ENCODE peak calls at places on chromosomes 4 and X, in five cellular contexts. Z is mesenchymal stem cell, P is neuronal stem cell, D is mesendoderm, E is IMR-90. X is an unnamed sample.

GRCh38 chr4:146472404-146472803 is 49.3 kb downstream of the SLC10A7 start:
- DNase-seq in P (no peak), Z (no peak), E (no peak), D (peak; percentile 48), X (no peak)

GRCh38 chrX:39724544-39724943 is 373.2 kb downstream of the BCOR start:
- DNase-seq in D (no peak), Z (no peak), E (no peak), P (no peak), X (no peak)

GRCh38 chr4:156766846-156767245 is 204.8 kb downstream of the PDGFC start:
- DNase-seq in Z (no peak), P (no peak), E (peak; percentile 60), D (no peak), X (no peak)

GRCh38 chr4:80362578-80363181 is 27.1 kb downstream of the CFAP299 start:
- DNase-seq in Z (peak; percentile 35), E (peak; percentile 51), P (peak; percentile 41), D (peak; percentile 60), X (peak; percentile 32)

GRCh38 chr4:151117371-151117962 is 18.0 kb downstream of the RPS3A start:
- DNase-seq in E (peak; percentile 69), D (peak; percentile 81), P (peak; percentile 63), Z (peak; percentile 78), X (peak; percentile 64)

GRCh38 chr4:147981305-147981704 is 249.4 kb downstream of the ARHGAP10 start:
- DNase-seq in E (peak; percentile 83), D (no peak), P (no peak), Z (no peak), X (no peak)

GRCh38 chr4:116389139-116389538 is 696.2 kb downstream of the TRAM1L1 start:
- DNase-seq in Z (no peak), P (no peak), E (no peak), D (no peak), X (no peak)

GRCh38 chr4:40629401-40630334 is at the start of gene RBM47:
- DNase-seq in D (peak; percentile 92), P (peak; percentile 54), E (peak; percentile 40), Z (peak; percentile 73), X (peak; percentile 92)

GRCh38 chr4:124483043-124483906 is 229.3 kb downstream of the ANKRD50 start:
- DNase-seq in Z (peak; percentile 66), E (peak; percentile 21), P (peak; percentile 58), D (peak; percentile 94), X (peak; percentile 95)

GRCh38 chrX:9312922-9313867 is 151.7 kb upstream of the TBL1X start:
- DNase-seq in Z (no peak), P (no peak), D (peak; percentile 38), E (no peak), X (peak; percentile 58)

GRCh38 chr4:25180524-25181131 is 20.4 kb upstream of the SEPSECS start:
- DNase-seq in P (peak; percentile 21), D (peak; percentile 74), E (peak; percentile 46), Z (peak; percentile 44), X (no peak)

GRCh38 chr4:152666946-152667345 is 12.9 kb downstream of the TMEM154 start:
- DNase-seq in E (no peak), P (no peak), D (no peak), Z (no peak), X (no peak)

GRCh38 chrX:136192839-136193414 is 45.6 kb downstream of the FHL1 start:
- DNase-seq in Z (no peak), P (no peak), E (peak; percentile 68), D (no peak), X (no peak)

GRCh38 chrX:40544343-40545250 is 36.2 kb upstream of the ATP6AP2 start:
- DNase-seq in D (no peak), Z (peak; percentile 3), E (peak; percentile 25), P (no peak), X (no peak)

GRCh38 chr4:165379662-165380061 is 854 bp downstream of the CPE start:
- DNase-seq in Z (peak; percentile 43), P (no peak), E (no peak), D (peak; percentile 89), X (no peak)

GRCh38 chr4:128310266-128310697 is 22.7 kb upstream of the PGRMC2 start:
- DNase-seq in E (no peak), Z (peak; percentile 22), P (peak; percentile 11), D (peak; percentile 76), X (no peak)

GRCh38 chr4:48254381-48255072 is 15.1 kb downstream of the TEC start:
- DNase-seq in P (no peak), Z (no peak), D (no peak), E (peak; percentile 82), X (no peak)

GRCh38 chrX:72020204-72020603 is 109.6 kb downstream of the NHSL2 start:
- DNase-seq in D (no peak), P (no peak), E (no peak), Z (no peak), X (no peak)

GRCh38 chr4:159048166-159048886 is 54.6 kb upstream of the RAPGEF2 start:
- DNase-seq in P (peak; percentile 21), Z (peak; percentile 39), D (peak; percentile 62), E (peak; percentile 79), X (peak; percentile 53)

GRCh38 chrX:67607436-67607835 is 63.6 kb downstream of the AR start:
- DNase-seq in D (no peak), P (no peak), E (peak; percentile 44), Z (peak; percentile 26), X (no peak)

GRCh38 chrX:10326578-10326977 is 169.8 kb downstream of the CLCN4 start:
- DNase-seq in E (peak; percentile 43), Z (peak; percentile 58), P (no peak), D (no peak), X (no peak)

DNA sequence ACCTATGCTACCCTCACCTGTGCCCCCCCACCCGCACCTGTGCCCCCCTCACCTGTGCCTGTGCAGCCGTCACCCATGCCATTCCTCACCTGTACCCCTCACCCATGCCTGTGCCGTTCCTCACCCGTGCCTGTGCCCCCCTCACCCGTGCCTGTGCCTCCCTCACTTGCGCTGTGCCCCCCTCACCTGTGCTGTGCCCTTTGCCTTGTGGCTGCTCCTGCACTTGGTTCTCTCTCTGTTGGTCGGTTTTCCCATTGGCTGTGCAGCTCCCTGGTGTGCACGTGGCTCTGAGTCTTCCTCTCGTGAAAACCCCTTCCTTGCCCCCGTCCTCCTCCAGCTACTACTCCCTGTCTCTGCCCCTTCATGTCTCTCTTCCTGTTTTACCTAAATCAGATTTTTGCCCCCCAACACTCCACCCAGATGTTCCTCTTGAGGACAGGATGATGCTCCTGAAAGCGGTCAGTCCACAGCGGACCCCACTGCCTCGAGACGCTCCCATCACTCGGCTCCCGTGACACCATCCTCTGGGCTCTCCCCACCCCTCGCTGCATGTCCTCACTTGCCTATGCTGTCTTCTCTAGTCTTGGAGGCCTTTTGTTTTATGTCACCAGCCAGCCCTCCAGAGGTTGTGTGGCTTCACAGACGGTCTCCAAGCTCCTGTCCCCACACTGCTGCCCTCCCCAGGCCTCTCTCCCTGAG is 6.8 kb downstream of the MAEA start:
- DNase-seq in P (no peak), D (no peak), E (no peak), Z (no peak), X (no peak)
- H2BK5ac ChIP-seq in P (no peak overlapping the region), D (no peak overlapping the region), E (no peak overlapping the region), Z (no peak overlapping the region), X (no peak overlapping the region)

DNA sequence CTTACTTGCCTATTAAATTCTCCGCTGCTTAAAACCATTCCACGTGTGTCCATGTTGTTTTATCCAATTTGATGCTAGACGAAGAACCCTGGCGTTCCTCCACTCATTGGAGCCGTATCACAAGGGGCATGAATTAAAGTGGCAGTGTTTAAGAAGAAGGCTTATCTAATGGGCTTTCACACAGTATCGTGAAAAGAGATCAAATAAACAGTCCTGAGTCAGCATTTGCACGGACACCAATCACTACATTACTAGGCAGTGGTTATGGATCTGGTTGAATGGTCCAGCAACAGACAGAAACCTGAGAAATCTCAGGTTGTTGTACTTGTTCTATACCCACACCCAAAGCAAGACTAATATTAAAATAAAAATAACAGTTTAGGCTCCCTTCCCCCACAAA is 671.6 kb downstream of the FAT4 start:
- DNase-seq in D (no peak), Z (no peak), E (no peak), P (no peak), X (no peak)
- H2AK5ac ChIP-seq in D (no peak overlapping the region), Z (no peak overlapping the region), E (no peak overlapping the region), P (no peak overlapping the region), X (no peak overlapping the region)

GRCh38 chr4:110195561-110196205 is 2.7 kb downstream of the ELOVL6 start:
- DNase-seq in D (peak; percentile 13), E (peak; percentile 17), Z (peak; percentile 49), P (no peak), X (no peak)
- H2BK5ac ChIP-seq in D (peak overlapping the region; percentile 89), E (peak overlapping the region; percentile 42), Z (no peak overlapping the region), P (peak overlapping the region; percentile 95), X (peak overlapping the region; percentile 63)

DNA sequence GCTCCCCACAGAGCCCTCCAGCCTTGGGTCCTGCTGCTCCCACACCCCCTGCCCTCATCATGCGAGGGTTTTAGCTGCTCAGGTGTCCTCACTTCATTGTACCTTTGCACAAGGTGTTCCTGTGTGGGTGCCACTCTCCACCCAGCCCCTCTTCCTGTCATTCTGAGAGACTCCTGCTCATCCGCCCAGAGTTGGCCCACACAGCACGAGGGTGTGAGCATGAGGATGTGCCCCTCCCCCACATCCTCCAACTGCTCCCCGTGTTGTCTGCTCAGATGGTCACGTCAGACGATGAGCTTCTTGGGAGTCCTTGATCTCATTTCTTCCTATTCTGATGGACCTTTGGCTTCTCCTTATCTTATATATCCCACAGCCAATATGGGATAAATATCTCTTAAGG is 53.2 kb downstream of the HTT-AS start:
- DNase-seq in P (no peak), Z (no peak), D (no peak), E (no peak), X (no peak)
- H2AK5ac ChIP-seq in P (no peak overlapping the region), Z (no peak overlapping the region), D (no peak overlapping the region), E (no peak overlapping the region), X (no peak overlapping the region)

X was measured in trophoblast cell.